ENCODE peak calls at places on chromosomes 5 and 9, in seven cellular contexts. N, Q, O, G, V, F and J are unnamed samples.

GRCh38 chr9:108606408-108606807 is 249.4 kb downstream of the ACTL7B start:
- DNase-seq in N (no peak), Q (no peak), O (no peak), G (no peak), V (peak; percentile 12), F (no peak), J (peak; percentile 77)

GRCh38 chr9:113511047-113511521 is 47.6 kb downstream of the RGS3 start:
- DNase-seq in N (no peak), Q (no peak), O (no peak), G (no peak), V (no peak), F (no peak), J (peak; percentile 20)

GRCh38 chr9:135149876-135150275 is 62.4 kb downstream of the OLFM1 start:
- DNase-seq in N (no peak), Q (no peak), O (no peak), G (no peak), V (no peak), F (no peak), J (no peak)

GRCh38 chr9:15299374-15299939 is 7.6 kb downstream of the TTC39B start:
- DNase-seq in N (peak; percentile 84), Q (no peak), O (peak; percentile 3), G (no peak), V (no peak), F (no peak), J (no peak)

GRCh38 chr5:115461506-115462290 is 82.9 kb downstream of the FEM1C start:
- DNase-seq in N (peak; percentile 65), Q (peak; percentile 92), O (no peak), G (no peak), V (peak; percentile 75), F (no peak), J (peak; percentile 87)

GRCh38 chr5:109410389-109411174 is 808 bp upstream of the PJA2 start:
- DNase-seq in N (peak; percentile 74), Q (peak; percentile 62), O (peak; percentile 78), G (peak; percentile 54), V (peak; percentile 80), F (no peak), J (peak; percentile 89)

GRCh38 chr5:90410178-90410762 is 714 bp upstream of the CETN3 start:
- DNase-seq in N (no peak), Q (no peak), O (peak; percentile 49), G (peak; percentile 75), V (peak; percentile 9), F (no peak), J (no peak)

GRCh38 chr5:34007116-34007674 is 655 bp downstream of the AMACR start:
- DNase-seq in N (no peak), Q (no peak), O (no peak), G (no peak), V (no peak), F (no peak), J (peak; percentile 16)